ENCODE peak calls at places on chromosomes 13 and 19, in five cellular contexts. G is left ventricle myocardium superior; U is stimulated activated CD8-positive, alpha-beta memory T cell treated with anti-CD3 and anti-CD28 coated beads, Interleukin-2, amount 100 ng/mL, for 1 hour; N is C1 segment of cervical spinal cord; X is adrenal gland. C is an unnamed sample.

GRCh38 chr13:47114030-47114429 is 217.2 kb upstream of the HTR2A start:
- DNase-seq in G (no peak), U (no peak), N (no peak), X (no peak), C (no peak)

GRCh38 chr13:51557875-51558604 is 26.2 kb upstream of the WDFY2 start:
- DNase-seq in G (no peak), U (no peak), N (no peak), X (peak), C (no peak)

GRCh38 chr19:3045885-3046603 is 16.3 kb downstream of the TLE5 start:
- DNase-seq in G (no peak), U (no peak), N (no peak), X (no peak), C (no peak)

GRCh38 chr19:52962394-52963228 is at the start of gene ZNF816:
- DNase-seq in G (peak), U (peak), N (peak), X (peak), C (peak)

GRCh38 chr19:16418597-16418962 is 53.2 kb downstream of the EPS15L1 start:
- DNase-seq in G (no peak), U (no peak), N (no peak), X (no peak), C (no peak)

GRCh38 chr13:85724554-85725432 is 74.4 kb downstream of the SLITRK6 start:
- DNase-seq in G (no peak), U (no peak), N (no peak), X (no peak), C (peak)

GRCh38 chr13:20938302-20938701 is 35.8 kb upstream of the XPO4 start:
- DNase-seq in G (no peak), U (no peak), N (no peak), X (no peak), C (no peak)

GRCh38 chr13:94006271-94006670 is 473.2 kb downstream of the DCT start:
- DNase-seq in G (no peak), U (no peak), N (no peak), X (no peak), C (no peak)

GRCh38 chr13:95341441-95341840 is 40.2 kb upstream of the ABCC4 start:
- DNase-seq in G (no peak), U (no peak), N (no peak), X (no peak), C (no peak)

GRCh38 chr19:2523630-2524311 is 47.8 kb downstream of the GADD45B start:
- DNase-seq in G (no peak), U (no peak), N (no peak), X (no peak), C (no peak)

GRCh38 chr13:44280461-44280860 is 93.2 kb upstream of the SERP2 start:
- DNase-seq in G (no peak), U (no peak), N (no peak), X (no peak), C (no peak)

GRCh38 chr19:6854758-6855157 is 32.6 kb upstream of the ADGRE1 start:
- DNase-seq in G (no peak), U (no peak), N (no peak), X (no peak), C (no peak)

GRCh38 chr19:33248553-33248953 is 22.9 kb upstream of the SLC7A10 start:
- DNase-seq in G (peak), U (no peak), N (no peak), X (peak), C (peak)

GRCh38 chr19:51461723-51462161 is 3.5 kb upstream of the SIGLEC8 start:
- DNase-seq in G (peak), U (no peak), N (peak), X (peak), C (no peak)

GRCh38 chr19:46924874-46925547 is 64.2 kb downstream of the ARHGAP35 start:
- DNase-seq in G (no peak), U (no peak), N (peak), X (peak), C (no peak)

GRCh38 chr19:49400034-49400433 is 12.0 kb downstream of the KASH5 start:
- DNase-seq in G (no peak), U (no peak), N (no peak), X (peak), C (peak)

GRCh38 chr13:107964356-107964755 is 251.0 kb downstream of the LIG4 start:
- DNase-seq in G (no peak), U (no peak), N (no peak), X (no peak), C (no peak)